ENCODE peak calls at places on chromosomes 11 and 22, in nine cellular contexts. R is HCT116, G is stomach, V is uterus, L is transverse colon, E is Peyer's patch, B is GM12878, H is K562, S is breast epithelium. J is an unnamed sample. For H3K9me3, the result is how much of the 10 kb centered on the place peaks cover.

GRCh38 chr22:23306438-23306921 is 126.2 kb downstream of the BCR start:
- DNase-seq in R (no peak), G (no peak), V (peak), L (no peak), E (no peak), B (no peak), H (no peak), S (peak), J (no peak)

GRCh38 chr22:36610056-36610455 is 81.1 kb upstream of the EIF3D start:
- DNase-seq in R (no peak), G (no peak), V (no peak), L (no peak), E (no peak), B (no peak), H (no peak), S (no peak), J (no peak)

GRCh38 chr22:27597703-27598444 is 203.7 kb downstream of the MN1 start:
- DNase-seq in R (peak), G (no peak), V (no peak), L (no peak), E (no peak), B (no peak), H (peak), S (no peak), J (no peak)

GRCh38 chr11:84106560-84106959 is 820.4 kb upstream of the CCDC90B start:
- DNase-seq in R (no peak), G (no peak), V (no peak), L (no peak), E (no peak), B (no peak), H (no peak), S (no peak), J (no peak)

GRCh38 chr11:43574949-43575915 is 105.3 kb upstream of the HSD17B12 start:
- DNase-seq in R (no peak), G (no peak), V (no peak), L (no peak), E (no peak), B (no peak), H (no peak), S (no peak), J (no peak)

GRCh38 chr11:99822846-99823565 is 802.3 kb downstream of the CNTN5 start:
- DNase-seq in R (no peak), G (no peak), V (no peak), L (no peak), E (no peak), B (no peak), H (no peak), S (no peak), J (no peak)

GRCh38 chr22:24952837-24953293 is 349 bp downstream of the KIAA1671 start:
- DNase-seq in R (peak), G (peak), V (peak), L (peak), E (no peak), B (no peak), H (no peak), S (peak), J (peak)

GRCh38 chr22:27115816-27116256 is 458.4 kb downstream of the MIAT start:
- DNase-seq in R (peak), G (peak), V (no peak), L (no peak), E (no peak), B (no peak), H (no peak), S (no peak), J (no peak)

GRCh38 chr11:1303196-1303821 is 6.1 kb downstream of the TOLLIP start:
- DNase-seq in R (no peak), G (peak), V (no peak), L (peak), E (peak), B (no peak), H (no peak), S (no peak), J (no peak)

GRCh38 chr11:508956-509355 is 1.9 kb upstream of the RNH1 start:
- DNase-seq in R (no peak), G (no peak), V (no peak), L (no peak), E (no peak), B (no peak), H (no peak), S (no peak), J (no peak)

GRCh38 chr11:58061813-58062212 is 31.1 kb downstream of the OR6Q1 start:
- DNase-seq in R (no peak), G (no peak), V (no peak), L (no peak), E (no peak), B (no peak), H (no peak), S (no peak), J (no peak)

GRCh38 chr11:95289378-95289777 is 58.4 kb upstream of the SESN3 start:
- DNase-seq in R (peak), G (no peak), V (no peak), L (no peak), E (no peak), B (no peak), H (no peak), S (no peak), J (no peak)

GRCh38 chr11:44007746-44008501 is 39.9 kb upstream of the ACCSL start:
- DNase-seq in R (no peak), G (no peak), V (peak), L (no peak), E (no peak), B (no peak), H (no peak), S (no peak), J (no peak)

GRCh38 chr11:27904358-27905055 is 203.4 kb downstream of the KIF18A start:
- DNase-seq in R (no peak), G (no peak), V (no peak), L (no peak), E (no peak), B (no peak), H (no peak), S (no peak), J (no peak)

GRCh38 chr22:17612057-17612456 is 16.5 kb downstream of the ATP6V1E1 start:
- DNase-seq in R (no peak), G (no peak), V (no peak), L (no peak), E (no peak), B (no peak), H (no peak), S (no peak), J (no peak)

GRCh38 chr11:25351091-25351803 is 854.4 kb downstream of the LUZP2 start:
- DNase-seq in R (no peak), G (no peak), V (no peak), L (no peak), E (no peak), B (no peak), H (no peak), S (no peak), J (no peak)

GRCh38 chr22:49642741-49643140 is 184.9 kb downstream of the BRD1 start:
- DNase-seq in R (no peak), G (no peak), V (no peak), L (no peak), E (no peak), B (no peak), H (no peak), S (no peak), J (no peak)
- H3K9me3 ChIP-seq in R (under half), G (under half), V (under half), L (under half), E (under half), B (under half), H (under half), S (under half), J (under half)

DNA sequence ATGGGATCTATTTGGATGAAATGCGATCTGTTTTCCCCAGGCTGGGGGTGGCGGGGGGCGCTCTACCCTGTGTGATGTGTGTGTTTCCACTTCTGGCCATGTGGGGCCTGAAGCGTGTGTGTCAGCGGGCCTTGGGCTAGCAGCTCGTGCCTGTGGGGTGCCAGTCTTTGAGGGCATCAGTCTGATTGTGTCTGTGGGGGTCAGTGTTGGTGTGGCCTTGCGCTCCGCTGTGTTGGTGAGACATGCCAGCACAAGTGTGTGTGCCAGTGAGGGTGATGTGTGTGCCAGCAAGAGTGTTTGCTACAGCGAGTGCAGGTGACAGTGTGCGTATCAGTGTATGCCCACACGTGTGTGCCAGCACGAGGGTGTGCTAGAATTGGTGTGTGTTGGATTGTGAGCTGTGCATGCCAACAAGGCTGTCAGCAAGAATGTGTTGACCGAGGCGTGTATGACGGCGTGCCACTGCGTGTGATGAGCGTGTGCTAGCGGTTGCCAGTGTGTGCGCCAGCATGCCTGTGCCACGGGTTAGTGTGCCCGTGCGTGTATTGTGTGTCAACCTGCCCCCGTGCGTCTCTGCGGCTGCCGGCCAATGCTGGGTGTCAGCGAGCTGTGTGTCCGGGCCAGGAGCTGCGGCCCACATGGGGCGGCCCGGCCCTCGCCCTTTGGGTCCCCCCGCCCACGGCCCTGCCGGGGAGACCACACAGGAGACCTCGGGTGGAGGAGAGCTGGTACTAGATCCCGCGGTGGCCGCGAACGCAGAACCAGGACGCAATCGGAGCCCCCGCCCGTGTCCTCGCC is 519 bp downstream of the ARRB1 start:
- DNase-seq in R (no peak), G (peak), V (peak), L (peak), E (peak), B (no peak), H (peak), S (no peak), J (peak)
- TF ChIP-seq POLR2A in R (no peak), G (no peak), V (peak), L (no peak), E (no peak), B (no peak), H (no peak), S (no peak), J (no peak)

DNA sequence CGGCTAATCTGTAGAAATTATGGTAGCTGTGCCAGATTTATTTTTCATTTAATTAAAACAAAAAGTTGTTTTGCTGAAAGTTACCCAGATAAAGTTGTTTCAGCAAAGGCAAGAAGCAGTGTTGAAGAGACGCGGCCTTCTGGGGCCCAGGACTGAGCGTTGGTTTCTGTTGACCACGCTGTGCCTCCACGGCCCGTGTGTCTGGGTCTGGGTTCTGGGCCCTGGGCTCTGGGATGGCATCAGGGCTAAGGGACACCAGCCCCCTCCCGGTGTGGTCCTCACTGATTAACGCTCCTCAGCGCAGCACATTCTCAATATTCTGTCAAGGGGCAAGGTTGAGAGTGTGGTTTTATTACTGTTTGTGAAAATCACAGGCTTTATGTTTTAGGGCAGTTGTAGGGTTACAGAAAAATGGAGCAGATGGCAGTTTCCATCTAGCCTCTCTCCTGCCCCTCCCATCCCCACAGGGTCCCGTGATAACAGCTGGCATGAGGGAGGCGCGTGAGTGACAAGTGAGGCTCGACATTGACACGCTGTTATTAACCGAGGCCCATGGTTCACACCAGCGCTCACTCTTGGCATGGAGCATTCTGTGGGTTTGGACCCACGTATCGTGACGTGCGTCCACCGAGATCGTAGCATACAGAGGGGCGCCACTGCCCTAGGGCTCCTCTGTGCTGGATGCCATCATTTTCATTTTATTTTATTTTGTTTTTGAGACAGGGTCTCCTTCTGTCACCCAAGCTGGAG is 1231.4 kb downstream of the BRD1 start:
- DNase-seq in R (no peak), G (no peak), V (no peak), L (no peak), E (no peak), B (no peak), H (no peak), S (no peak), J (no peak)
- H3K9me3 ChIP-seq in R (under half), G (under half), V (under half), L (under half), E (under half), B (under half), H (under half), S (under half), J (under half)

GRCh38 chr22:40289991-40290459 is 56.3 kb upstream of the ADSL start:
- DNase-seq in R (no peak), G (peak), V (no peak), L (peak), E (no peak), B (peak), H (no peak), S (no peak), J (no peak)
- TF ChIP-seq POLR2A in R (no peak), G (no peak), V (no peak), L (no peak), E (no peak), B (no peak), H (no peak), S (no peak), J (no peak)

GRCh38 chr22:48693377-48694135 is 1134.1 kb downstream of the BRD1 start:
- DNase-seq in R (no peak), G (no peak), V (no peak), L (no peak), E (no peak), B (no peak), H (no peak), S (no peak), J (no peak)
- H3K9me3 ChIP-seq in R (under half), G (under half), V (under half), L (under half), E (under half), B (under half), H (under half), S (under half), J (under half)

GRCh38 chr11:93728792-93729128 is 12.5 kb downstream of the TAF1D start:
- DNase-seq in R (no peak), G (no peak), V (no peak), L (no peak), E (no peak), B (no peak), H (no peak), S (no peak), J (no peak)

GRCh38 chr11:93730108-93731107 is 10.9 kb downstream of the TAF1D start:
- DNase-seq in R (no peak), G (no peak), V (no peak), L (no peak), E (no peak), B (no peak), H (no peak), S (no peak), J (no peak)

GRCh38 chr11:93729129-93729616 is 12.1 kb downstream of the TAF1D start:
- DNase-seq in R (no peak), G (no peak), V (no peak), L (no peak), E (no peak), B (no peak), H (no peak), S (no peak), J (no peak)

GRCh38 chr11:93724090-93724489 is 17.2 kb downstream of the TAF1D start:
- DNase-seq in R (no peak), G (no peak), V (no peak), L (no peak), E (no peak), B (no peak), H (no peak), S (no peak), J (no peak)

GRCh38 chr11:93727985-93728791 is 13.1 kb downstream of the TAF1D start:
- DNase-seq in R (no peak), G (no peak), V (no peak), L (no peak), E (no peak), B (no peak), H (no peak), S (no peak), J (no peak)
- TF ChIP-seq POLR2A in R (no peak), G (no peak), V (no peak), L (no peak), E (no peak), B (peak), H (no peak), S (no peak), J (no peak)

GRCh38 chr11:77994434-77995362 is at the start of gene INTS4:
- DNase-seq in R (peak), G (peak), V (peak), L (peak), E (peak), B (peak), H (peak), S (peak), J (peak)

GRCh38 chr11:77993902-77994301 is 566 bp downstream of the INTS4 start:
- DNase-seq in R (no peak), G (no peak), V (no peak), L (no peak), E (no peak), B (no peak), H (no peak), S (no peak), J (no peak)

DNA sequence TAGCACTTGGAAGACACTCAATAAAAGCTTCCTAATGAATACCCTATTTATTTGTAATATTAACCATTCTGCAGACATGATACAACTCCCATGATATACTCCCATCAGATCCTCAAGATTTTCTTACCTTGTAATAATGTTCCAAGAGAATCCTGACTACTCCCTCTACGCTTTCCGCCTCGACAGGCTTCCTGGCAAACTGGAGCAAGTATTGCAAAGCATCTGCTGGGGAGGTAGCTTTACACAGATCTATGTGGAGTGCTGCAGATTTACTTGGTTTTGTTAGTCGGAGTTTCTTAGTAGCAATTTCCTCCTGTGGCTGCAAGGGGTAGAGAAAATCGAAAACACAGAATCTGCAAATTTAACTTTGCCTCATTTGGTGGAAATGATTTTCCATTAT is 3.5 kb downstream of the INTS4 start:
- DNase-seq in R (no peak), G (no peak), V (no peak), L (no peak), E (no peak), B (no peak), H (no peak), S (no peak), J (no peak)
- H3K9me3 ChIP-seq in R (under half), G (under half), V (under half), L (under half), E (under half), B (under half), H (under half), S (under half), J (under half)

GRCh38 chr11:118786657-118787056 is 4.3 kb downstream of the DDX6 start:
- DNase-seq in R (no peak), G (no peak), V (no peak), L (no peak), E (no peak), B (no peak), H (no peak), S (no peak), J (no peak)
- TF ChIP-seq POLR2A in R (no peak), G (no peak), V (no peak), L (no peak), E (no peak), B (no peak), H (no peak), S (no peak), J (no peak)

GRCh38 chr22:47891609-47892008 is 1129.2 kb downstream of the TBC1D22A start:
- DNase-seq in R (no peak), G (no peak), V (no peak), L (no peak), E (no peak), B (no peak), H (no peak), S (no peak), J (no peak)
- H3K9me3 ChIP-seq in R (under half), G (under half), V (under half), L (under half), E (under half), B (under half), H (under half), S (under half), J (under half)